ENCODE peak calls at places on chromosome 22, in six cellular contexts. X, H, L, S, A and C are unnamed samples.

GRCh38 chr22:22761963-22762772 is 117.8 kb downstream of the GGTLC2 start:
- DNase-seq in L (no peak), A (no peak), X (no peak), S (no peak), H (no peak), C (no peak)

GRCh38 chr22:49915610-49916009 is 2.6 kb downstream of the ALG12 start:
- DNase-seq in H (no peak), L (no peak), X (no peak), A (no peak), S (no peak), C (no peak)

GRCh38 chr22:38967451-38968450 is 10.3 kb downstream of the APOBEC3A start:
- DNase-seq in H (no peak), L (no peak), A (peak; percentile 51), S (no peak), X (peak; percentile 22), C (no peak)

GRCh38 chr22:26401726-26402125 is 27.3 kb upstream of the ASPHD2 start:
- DNase-seq in L (peak; percentile 9), X (no peak), H (no peak), S (no peak), A (no peak), C (no peak)

GRCh38 chr22:48940988-48941902 is 886.4 kb downstream of the BRD1 start:
- DNase-seq in L (no peak), A (no peak), S (no peak), X (no peak), H (no peak), C (no peak)

GRCh38 chr22:31179345-31179744 is 19.4 kb downstream of the RNF185 start:
- DNase-seq in H (no peak), A (no peak), L (peak; percentile 95), S (no peak), X (no peak), C (no peak)

GRCh38 chr22:22961574-22961973 is 74.0 kb downstream of the IGLL5 start:
- DNase-seq in L (no peak), A (no peak), X (no peak), H (no peak), S (no peak), C (no peak)

GRCh38 chr22:19047993-19048392 is 74.2 kb downstream of the DGCR2 start:
- DNase-seq in X (no peak), A (no peak), L (no peak), S (no peak), H (no peak), C (no peak)

GRCh38 chr22:43600265-43600664 is 188.5 kb downstream of the MPPED1 start:
- DNase-seq in L (no peak), H (no peak), S (no peak), X (no peak), A (no peak), C (no peak)

GRCh38 chr22:19942886-19943664 is 1.5 kb upstream of the TXNRD2 start:
- DNase-seq in L (peak; percentile 30), H (peak; percentile 85), X (no peak), S (no peak), A (no peak), C (no peak)

GRCh38 chr22:49427941-49428340 is 399.7 kb downstream of the BRD1 start:
- DNase-seq in S (no peak), H (no peak), L (no peak), A (no peak), X (no peak), C (no peak)

GRCh38 chr22:43300891-43301676 is 42.1 kb downstream of the SCUBE1 start:
- DNase-seq in H (no peak), A (no peak), X (no peak), S (no peak), L (peak; percentile 61), C (no peak)

GRCh38 chr22:50447576-50448551 is 27.0 kb downstream of the SBF1 start:
- DNase-seq in A (no peak), X (no peak), H (no peak), S (no peak), L (no peak), C (no peak)

GRCh38 chr22:29331213-29331612 is 15.7 kb upstream of the RASL10A start:
- DNase-seq in A (no peak), S (no peak), L (no peak), H (no peak), X (no peak), C (no peak)

GRCh38 chr22:38981005-38981658 is 1.0 kb upstream of the APOBEC3B start:
- DNase-seq in S (no peak), L (peak; percentile 17), X (no peak), A (no peak), H (no peak), C (no peak)

GRCh38 chr22:30614879-30615278 is 7.9 kb downstream of the TCN2 start:
- DNase-seq in L (no peak), A (no peak), S (no peak), X (no peak), H (no peak), C (no peak)

GRCh38 chr22:44244265-44244822 is 63.6 kb downstream of the PARVG start:
- DNase-seq in H (no peak), X (no peak), S (no peak), L (no peak), A (no peak), C (no peak)

GRCh38 chr22:21856868-21857267 is 10.6 kb downstream of the MAPK1 start:
- DNase-seq in X (no peak), A (no peak), H (no peak), S (no peak), L (no peak), C (no peak)

GRCh38 chr22:22915670-22916035 is 28.0 kb downstream of the IGLL5 start:
- DNase-seq in A (no peak), H (no peak), X (no peak), L (no peak), S (no peak), C (no peak)

GRCh38 chr22:24512043-24512442 is 16.9 kb downstream of the UPB1 start:
- DNase-seq in S (no peak), L (peak; percentile 30), H (no peak), X (no peak), A (no peak), C (no peak)

GRCh38 chr22:29574762-29575450 is 6.0 kb downstream of the NIPSNAP1 start:
- DNase-seq in A (no peak), X (no peak), S (no peak), L (no peak), H (no peak), C (no peak)

GRCh38 chr22:21718492-21718891 is 17.1 kb downstream of the YPEL1 start:
- DNase-seq in L (peak; percentile 49), S (no peak), H (no peak), X (no peak), A (no peak), C (no peak)

GRCh38 chr22:46379301-46379930 is 43.9 kb downstream of the TRMU start:
- DNase-seq in A (no peak), S (no peak), L (no peak), H (no peak), X (no peak), C (no peak)

GRCh38 chr22:50691521-50691920 is 18.9 kb downstream of the SHANK3 start:
- DNase-seq in S (no peak), L (peak; percentile 52), H (peak; percentile 23), A (no peak), X (peak; percentile 30), C (no peak)

GRCh38 chr22:21951931-21952465 is 650 bp downstream of the PPM1F start:
- DNase-seq in L (peak; percentile 28), H (no peak), S (peak; percentile 40), A (no peak), X (no peak), C (peak; percentile 6)

GRCh38 chr22:33126881-33127280 is 68.7 kb upstream of the SYN3 start:
- DNase-seq in L (peak; percentile 52), S (no peak), X (no peak), A (peak; percentile 34), H (peak; percentile 37), C (no peak)

GRCh38 chr22:19285831-19286230 is 5.7 kb downstream of the CLTCL1 start:
- DNase-seq in S (no peak), X (no peak), A (no peak), L (no peak), H (no peak), C (no peak)

GRCh38 chr22:30506507-30506968 is 1.0 kb upstream of the SEC14L4 start:
- DNase-seq in L (no peak), X (no peak), H (no peak), A (no peak), S (no peak), C (no peak)

GRCh38 chr22:45818130-45819085 is 146.8 kb downstream of the ATXN10 start:
- DNase-seq in A (peak; percentile 22), S (peak; percentile 44), H (peak; percentile 27), L (no peak), X (peak; percentile 79), C (no peak)

GRCh38 chr22:39502789-39503464 is 837 bp downstream of the MIEF1 start:
- DNase-seq in H (no peak), L (peak; percentile 66), S (no peak), X (no peak), A (no peak), C (no peak)

GRCh38 chr22:37627545-37627944 is 11.9 kb upstream of the SH3BP1 start:
- DNase-seq in H (no peak), L (no peak), A (no peak), X (peak; percentile 19), S (no peak), C (no peak)

GRCh38 chr22:28442951-28443876 is 236.4 kb downstream of the TTC28 start:
- DNase-seq in L (peak; percentile 94), S (peak; percentile 60), A (peak; percentile 48), X (peak; percentile 76), H (peak; percentile 35), C (no peak)

GRCh38 chr22:24554316-24555159 is at the start of gene GUCD1:
- DNase-seq in S (peak; percentile 22), H (no peak), A (no peak), X (no peak), L (peak; percentile 62), C (no peak)